ENCODE peak calls at places on chromosomes 4 and X, in four cellular contexts. R is nucleus accumbens, O is Kasumi-1, D is EH. N is an unnamed sample.

GRCh38 chr4:152817331-152817730 is 37.6 kb downstream of the ARFIP1 start:
- DNase-seq in R (no peak), D (peak), O (peak), N (no peak)

GRCh38 chrX:72270316-72270866 is 6.7 kb downstream of the RPS4X start:
- DNase-seq in D (no peak), O (no peak), R (no peak), N (no peak)

GRCh38 chrX:11423362-11423818 is 130.2 kb downstream of the AMELX start:
- DNase-seq in O (peak), D (peak), R (no peak), N (no peak)

GRCh38 chr4:112422644-112423043 is 93.3 kb downstream of the NEUROG2 start:
- DNase-seq in R (no peak), D (peak), O (peak), N (no peak)

GRCh38 chrX:134173541-134174272 is 63.3 kb upstream of the CCDC160 start:
- DNase-seq in O (no peak), D (no peak), R (no peak), N (no peak)

GRCh38 chr4:151672996-151673395 is 87.8 kb downstream of the GATB start:
- DNase-seq in D (no peak), O (no peak), R (no peak), N (peak)

GRCh38 chrX:108250654-108251579 is 159.3 kb downstream of the ATG4A start:
- DNase-seq in R (no peak), O (no peak), D (no peak), N (no peak)

GRCh38 chr4:125115941-125116340 is 198.8 kb upstream of the FAT4 start:
- DNase-seq in R (no peak), D (peak), O (no peak), N (no peak)

GRCh38 chrX:13778916-13779315 is 38.0 kb downstream of the GPM6B start:
- DNase-seq in R (no peak), D (peak), O (peak), N (no peak)

GRCh38 chr4:112510468-112511293 is 5.3 kb downstream of the NEUROG2 start:
- DNase-seq in D (no peak), R (no peak), O (no peak), N (no peak)

GRCh38 chr4:101282076-101282844 is 65.1 kb downstream of the PPP3CA start:
- DNase-seq in D (no peak), O (peak), R (no peak), N (no peak)